ENCODE peak calls at places on chromosomes 16 and 17, in seven cellular contexts. E is GM03348; Z is T-helper 1 cell; S is stimulated activated CD8-positive, alpha-beta memory T cell treated with anti-CD3 and anti-CD28 coated beads, Interleukin-4, amount 100 ng/mL, for 48 hours; Y is tibial artery; T is EL; K is HT1080. O is an unnamed sample.

GRCh38 chr17:21098934-21099687 is 27.7 kb upstream of the DHRS7B start:
- DNase-seq in K (peak; percentile 85), T (peak; percentile 92), E (peak; percentile 93), Y (no peak), Z (peak; percentile 41), S (peak; percentile 81), O (peak; percentile 50)

GRCh38 chr17:68686108-68686988 is 85.2 kb upstream of the FAM20A start:
- DNase-seq in S (no peak), Y (peak; percentile 66), Z (no peak), E (no peak), K (no peak), T (no peak), O (no peak)

GRCh38 chr17:65389956-65390355 is 171.5 kb downstream of the AXIN2 start:
- DNase-seq in Z (no peak), K (peak; percentile 79), S (no peak), E (peak; percentile 63), T (peak; percentile 89), Y (no peak), O (no peak)

GRCh38 chr17:10762037-10762436 is 32.2 kb upstream of the TMEM220 start:
- DNase-seq in K (no peak), T (no peak), Y (no peak), S (no peak), Z (no peak), E (no peak), O (no peak)

GRCh38 chr17:8341456-8341855 is 1.8 kb downstream of the ODF4 start:
- DNase-seq in S (no peak), T (peak; percentile 30), K (no peak), Z (no peak), E (no peak), Y (no peak), O (no peak)

GRCh38 chr16:3645504-3646347 is 8.8 kb upstream of the DNASE1 start:
- DNase-seq in Y (peak; percentile 38), S (peak; percentile 12), E (peak; percentile 4), K (no peak), Z (no peak), T (no peak), O (no peak)

GRCh38 chr17:80036715-80037477 is 454 bp downstream of the CCDC40 start:
- DNase-seq in T (peak; percentile 52), Z (no peak), K (peak; percentile 39), E (peak; percentile 42), Y (no peak), S (peak; percentile 51), O (peak; percentile 9)

GRCh38 chr17:199806-200603 is 18.6 kb upstream of the DOC2B start:
- DNase-seq in E (no peak), S (no peak), Y (no peak), Z (no peak), K (no peak), T (peak; percentile 28), O (no peak)

GRCh38 chr16:24538756-24539294 is 541 bp upstream of the RBBP6 start:
- DNase-seq in S (no peak), E (no peak), Z (no peak), T (no peak), Y (no peak), K (no peak), O (peak; percentile 2)

GRCh38 chr16:58011652-58012051 is 10.4 kb downstream of the USB1 start:
- DNase-seq in S (no peak), Z (no peak), E (peak; percentile 56), K (peak; percentile 52), T (peak; percentile 92), Y (no peak), O (no peak)

GRCh38 chr16:57815987-57816745 is 13.9 kb upstream of the KIFC3 start:
- DNase-seq in E (peak; percentile 94), T (peak; percentile 93), K (peak; percentile 93), Y (peak; percentile 96), S (peak; percentile 61), Z (peak; percentile 28), O (peak; percentile 7)

GRCh38 chr17:7655541-7655840 is 4.8 kb downstream of the ATP1B2 start:
- DNase-seq in Z (no peak), T (no peak), E (no peak), S (no peak), Y (no peak), K (no peak), O (no peak)

GRCh38 chr16:81703177-81704155 is 75.6 kb upstream of the PLCG2 start:
- DNase-seq in T (peak; percentile 85), Z (no peak), E (peak; percentile 94), K (peak; percentile 81), Y (no peak), S (no peak), O (no peak)

GRCh38 chr17:45438931-45439610 is 6.4 kb upstream of the ARHGAP27 start:
- DNase-seq in Z (no peak), T (no peak), Y (no peak), S (no peak), K (no peak), E (no peak), O (no peak)

GRCh38 chr16:727291-727977 is 528 bp downstream of the HAGHL start:
- DNase-seq in Y (no peak), S (no peak), T (peak; percentile 24), Z (no peak), E (no peak), K (no peak), O (no peak)

GRCh38 chr17:78844301-78845005 is 3.8 kb upstream of the USP36 start:
- DNase-seq in S (no peak), T (peak; percentile 36), E (no peak), K (peak; percentile 43), Y (no peak), Z (no peak), O (no peak)